ENCODE peak calls at places on chromosomes 11 and 22, in five cellular contexts. L, T, P, X and O are unnamed samples.

GRCh38 chr22:36385491-36386350 is 2.0 kb downstream of the MYH9 start:
- DNase-seq in L (no peak), T (peak), P (no peak), X (no peak), O (no peak)

GRCh38 chr11:6992457-6993431 is 27.4 kb downstream of the ZNF214 start:
- DNase-seq in L (peak), T (peak), P (peak), X (no peak), O (no peak)

GRCh38 chr11:12411806-12412727 is 34.7 kb downstream of the PARVA start:
- DNase-seq in L (peak), T (peak), P (peak), X (peak), O (peak)

GRCh38 chr11:7759010-7759409 is 37.7 kb downstream of the OR5P2 start:
- DNase-seq in L (no peak), T (no peak), P (no peak), X (peak), O (peak)

GRCh38 chr11:27304514-27304913 is 58.5 kb downstream of the CCDC34 start:
- DNase-seq in L (no peak), T (no peak), P (no peak), X (no peak), O (no peak)

GRCh38 chr11:72227316-72228228 is 3.0 kb downstream of the INPPL1 start:
- DNase-seq in L (no peak), T (no peak), P (no peak), X (peak), O (peak)

GRCh38 chr11:28760676-28761390 is 652.6 kb downstream of the METTL15 start:
- DNase-seq in L (no peak), T (peak), P (no peak), X (no peak), O (no peak)

GRCh38 chr22:23119492-23120414 is 22.0 kb downstream of the RSPH14 start:
- DNase-seq in L (no peak), T (no peak), P (no peak), X (peak), O (peak)

GRCh38 chr11:70522613-70523311 is 124.4 kb downstream of the CTTN start:
- DNase-seq in L (no peak), T (no peak), P (no peak), X (no peak), O (no peak)

GRCh38 chr22:29302681-29303465 is 3.6 kb upstream of the GAS2L1 start:
- DNase-seq in L (no peak), T (peak), P (no peak), X (no peak), O (peak)

GRCh38 chr11:3959015-3959917 is 103.8 kb downstream of the STIM1 start:
- DNase-seq in L (peak), T (peak), P (peak), X (no peak), O (peak)

GRCh38 chr11:17684550-17684949 is 34.8 kb upstream of the MYOD1 start:
- DNase-seq in L (no peak), T (no peak), P (no peak), X (no peak), O (no peak)

GRCh38 chr11:12244156-12244555 is 133.2 kb upstream of the PARVA start:
- DNase-seq in L (no peak), T (no peak), P (no peak), X (no peak), O (no peak)

GRCh38 chr22:38422615-38423511 is 32.1 kb downstream of the KCNJ4 start:
- DNase-seq in L (no peak), T (no peak), P (no peak), X (no peak), O (no peak)

GRCh38 chr11:74739546-74740270 is 8.5 kb upstream of the CHRDL2 start:
- DNase-seq in L (peak), T (peak), P (peak), X (peak), O (peak)

GRCh38 chr22:46974631-46975585 is 212.5 kb downstream of the TBC1D22A start:
- DNase-seq in L (no peak), T (no peak), P (no peak), X (no peak), O (no peak)

GRCh38 chr11:112222303-112222702 is 3.9 kb upstream of the PTS start:
- DNase-seq in L (no peak), T (no peak), P (no peak), X (no peak), O (no peak)

GRCh38 chr11:2096001-2096918 is 42.9 kb downstream of the IGF2 start:
- DNase-seq in L (no peak), T (no peak), P (peak), X (no peak), O (no peak)

GRCh38 chr11:10267821-10268220 is 26.2 kb downstream of the SBF2 start:
- DNase-seq in L (peak), T (no peak), P (no peak), X (no peak), O (no peak)

GRCh38 chr11:75800136-75800675 is 14.8 kb upstream of the UVRAG start:
- DNase-seq in L (no peak), T (no peak), P (no peak), X (no peak), O (no peak)

GRCh38 chr11:116335891-116336290 is 436.9 kb downstream of the BUD13 start:
- DNase-seq in L (no peak), T (no peak), P (no peak), X (no peak), O (no peak)

GRCh38 chr11:30452114-30452513 is 129.2 kb downstream of the ARL14EP start:
- DNase-seq in L (no peak), T (no peak), P (no peak), X (no peak), O (no peak)

GRCh38 chr11:117559698-117560097 is 232.0 kb downstream of the CEP164 start:
- DNase-seq in L (no peak), T (no peak), P (no peak), X (no peak), O (no peak)

GRCh38 chr11:26830757-26831156 is 108.9 kb upstream of the SLC5A12 start:
- DNase-seq in L (no peak), T (peak), P (peak), X (no peak), O (no peak)

GRCh38 chr11:117818036-117818858 is 6.3 kb downstream of the FXYD2 start:
- DNase-seq in L (no peak), T (peak), P (no peak), X (peak), O (peak)

GRCh38 chr11:32870676-32871075 is 21.9 kb upstream of the QSER1 start:
- DNase-seq in L (no peak), T (peak), P (no peak), X (no peak), O (no peak)

GRCh38 chr11:120029321-120029720 is 108.6 kb downstream of the TRIM29 start:
- DNase-seq in L (no peak), T (no peak), P (no peak), X (no peak), O (no peak)

GRCh38 chr11:57324154-57324885 is 432 bp downstream of the TNKS1BP1 start:
- DNase-seq in L (no peak), T (peak), P (peak), X (peak), O (peak)

GRCh38 chr11:46210133-46210636 is 67.3 kb upstream of the CREB3L1 start:
- DNase-seq in L (peak), T (peak), P (peak), X (peak), O (peak)

GRCh38 chr11:32706985-32707736 is 87.3 kb downstream of the CCDC73 start:
- DNase-seq in L (peak), T (peak), P (peak), X (peak), O (peak)

GRCh38 chr11:111770581-111771134 is 4.5 kb upstream of the PPP2R1B start:
- DNase-seq in L (no peak), T (no peak), P (no peak), X (no peak), O (no peak)

GRCh38 chr11:122690801-122691649 is 35.5 kb downstream of the UBASH3B start:
- DNase-seq in L (no peak), T (no peak), P (peak), X (no peak), O (no peak)

GRCh38 chr11:79011357-79011756 is 429.5 kb downstream of the TENM4 start:
- DNase-seq in L (no peak), T (no peak), P (no peak), X (no peak), O (no peak)

DNA sequence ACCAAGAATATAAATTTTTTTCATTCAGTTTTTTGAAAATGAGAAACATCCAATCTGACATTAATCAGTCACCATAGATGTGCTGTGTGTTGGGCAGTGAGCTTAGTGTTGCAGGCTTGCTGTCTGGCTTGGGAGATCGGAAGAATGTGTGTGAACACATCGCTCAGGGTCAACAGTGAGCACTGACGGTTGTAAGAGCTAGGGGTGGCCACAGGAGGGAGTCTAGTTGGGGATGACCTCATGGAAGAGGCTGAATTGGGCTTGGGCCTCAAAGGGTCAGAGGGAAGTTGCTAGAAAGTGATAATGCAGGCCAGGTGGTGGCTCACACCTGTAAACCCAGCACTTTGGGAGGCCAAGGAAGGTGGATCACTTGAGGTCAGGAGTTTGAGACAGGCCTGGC is 375.4 kb downstream of the DDX10 start:
- DNase-seq in L (no peak), T (no peak), P (no peak), X (no peak), O (no peak)
- TF ChIP-seq CTCF in L (no peak), T (no peak), P (no peak), X (no peak), O (peak)

DNA sequence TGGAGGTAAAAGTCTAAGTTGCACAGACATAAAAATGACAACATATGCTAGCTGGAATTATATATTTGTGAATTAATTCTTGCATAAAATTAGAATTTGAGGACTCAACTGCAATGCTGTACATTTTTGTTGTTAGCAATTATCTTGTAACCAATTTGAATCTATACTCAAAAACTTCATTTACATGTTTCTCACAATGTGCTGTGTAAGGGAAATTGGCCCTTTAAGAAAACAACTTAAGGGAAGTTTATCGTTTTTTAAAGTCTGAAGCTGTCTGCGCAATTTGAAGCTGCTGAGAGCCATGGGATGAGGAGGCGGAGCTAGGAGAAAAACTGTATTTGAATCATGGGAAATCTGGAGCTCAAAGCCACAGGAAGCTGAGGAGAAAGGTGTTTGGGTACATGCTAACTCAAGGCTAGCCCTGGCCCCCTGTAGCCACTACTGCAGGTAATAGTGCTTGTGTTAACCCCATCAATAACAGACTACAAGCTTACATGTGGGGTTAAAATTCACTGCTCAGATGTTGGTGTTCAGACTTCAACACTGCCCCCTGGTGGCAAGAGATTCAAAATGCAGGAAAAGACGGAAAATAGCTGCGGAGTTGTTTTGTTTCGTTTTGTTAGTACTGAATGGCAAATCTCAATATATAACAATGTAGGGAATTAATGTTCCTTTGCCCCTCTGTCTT is 126.1 kb downstream of the BRD1 start:
- DNase-seq in L (no peak), T (peak), P (no peak), X (no peak), O (no peak)
- TF ChIP-seq CTCF in L (peak), T (peak), P (peak), X (peak), O (peak)

GRCh38 chr11:104876838-104877500 is 21.3 kb downstream of the CASP12 start:
- DNase-seq in L (no peak), T (no peak), P (no peak), X (no peak), O (no peak)

GRCh38 chr11:104870910-104871309 is 27.4 kb downstream of the CASP12 start:
- DNase-seq in L (peak), T (no peak), P (peak), X (no peak), O (no peak)

GRCh38 chr11:104876324-104876723 is 21.9 kb downstream of the CASP12 start:
- DNase-seq in L (no peak), T (no peak), P (no peak), X (no peak), O (no peak)

GRCh38 chr11:104872393-104872792 is 25.9 kb downstream of the CASP12 start:
- DNase-seq in L (no peak), T (no peak), P (no peak), X (no peak), O (no peak)

DNA sequence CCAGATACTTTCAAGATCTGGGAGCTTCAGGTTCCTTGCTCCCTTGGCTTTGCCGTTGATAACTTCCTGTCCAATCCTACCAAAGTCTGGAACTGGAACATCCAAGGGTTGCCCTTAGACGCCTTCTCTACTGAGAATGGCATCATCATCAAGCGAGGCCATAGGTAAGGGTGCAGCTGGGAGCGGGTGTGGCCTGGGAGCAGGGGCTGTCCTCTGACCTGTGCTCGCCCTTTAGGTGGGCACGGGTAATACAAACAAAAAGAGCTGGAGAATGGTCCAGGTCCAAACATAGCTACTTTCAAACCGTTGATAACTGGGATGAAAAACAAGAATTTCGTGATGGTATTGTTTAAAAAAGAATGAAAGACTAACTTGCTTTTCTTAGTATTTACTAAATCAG is 25.0 kb downstream of the CASP12 start:
- DNase-seq in L (no peak), T (no peak), P (no peak), X (no peak), O (no peak)
- TF ChIP-seq CTCF in L (no peak), T (no peak), P (peak), X (no peak), O (peak)

GRCh38 chr22:16793831-16794230 is 31.4 kb downstream of the XKR3 start:
- DNase-seq in L (no peak), T (no peak), P (no peak), X (no peak), O (no peak)
- TF ChIP-seq CTCF in L (no peak), T (no peak), P (no peak), X (no peak), O (no peak)

DNA sequence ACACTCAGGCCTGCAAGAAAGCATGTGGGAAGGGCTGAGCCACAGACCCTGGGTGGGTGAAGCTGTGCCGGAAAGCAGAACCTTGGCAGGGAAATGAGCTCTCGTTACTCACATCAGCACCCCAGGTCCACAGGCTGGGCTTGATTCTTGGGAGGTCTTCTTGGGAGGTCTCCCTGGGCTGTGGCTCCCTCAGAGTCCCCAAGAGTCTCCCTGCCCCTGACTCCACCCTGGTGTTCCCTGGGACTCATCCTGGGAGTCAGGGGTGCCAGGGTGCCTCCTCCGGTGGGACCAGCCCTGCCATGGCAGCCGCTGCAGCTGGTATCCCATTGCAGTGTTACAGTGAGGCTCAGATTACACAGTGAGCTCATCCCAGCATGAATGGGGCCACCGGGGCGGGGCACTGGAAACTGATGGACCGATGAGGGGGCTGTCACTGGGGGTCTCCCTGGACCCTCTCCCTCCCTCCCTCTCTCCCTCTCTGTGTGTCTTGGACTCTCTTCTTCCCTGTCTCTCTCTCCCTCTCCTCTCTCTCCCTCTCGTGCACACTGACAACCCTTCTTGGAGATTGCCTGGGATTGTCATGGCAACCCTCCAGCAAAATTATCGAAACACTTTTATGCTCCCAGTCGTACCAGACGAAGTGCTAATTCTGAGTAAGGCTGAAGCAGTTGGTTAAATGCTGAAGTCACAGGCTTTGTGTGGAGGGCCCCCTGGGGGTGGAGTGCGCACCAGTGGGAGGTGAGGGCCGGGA is 8.7 kb upstream of the C11orf96 start:
- DNase-seq in L (no peak), T (no peak), P (peak), X (no peak), O (no peak)
- TF ChIP-seq CTCF in L (no peak), T (no peak), P (no peak), X (no peak), O (no peak)